ENCODE peak calls at places on chromosomes 7 and 10, in eight cellular contexts. One of them, this sample, is unnamed.

GRCh38 chr7:73718905-73719805 is at the start of gene STX1A:
- DNase-seq in left lung: peak; percentile 94
- DNase-seq in right cardiac atrium: peak; percentile 91
- DNase-seq in neural progenitor cell: peak; percentile 92
- DNase-seq in tibial artery: no peak
- DNase-seq in IMR-90: peak; percentile 59
- DNase-seq in CD4-positive, CD25-positive, alpha-beta regulatory T cell: peak; percentile 62
- DNase-seq in HL-60: peak; percentile 42
- DNase-seq in this sample: peak; percentile 75

GRCh38 chr10:35470535-35470934 is 134.2 kb downstream of the CCNY start:
- DNase-seq in left lung: no peak
- DNase-seq in right cardiac atrium: peak; percentile 74
- DNase-seq in neural progenitor cell: peak; percentile 75
- DNase-seq in tibial artery: no peak
- DNase-seq in IMR-90: no peak
- DNase-seq in CD4-positive, CD25-positive, alpha-beta regulatory T cell: no peak
- DNase-seq in HL-60: no peak
- DNase-seq in this sample: no peak

GRCh38 chr7:116809636-116810266 is 52.6 kb upstream of the CAPZA2 start:
- DNase-seq in left lung: no peak
- DNase-seq in right cardiac atrium: no peak
- DNase-seq in neural progenitor cell: peak; percentile 80
- DNase-seq in tibial artery: no peak
- DNase-seq in IMR-90: peak; percentile 77
- DNase-seq in CD4-positive, CD25-positive, alpha-beta regulatory T cell: no peak
- DNase-seq in HL-60: peak; percentile 24
- DNase-seq in this sample: peak; percentile 84

GRCh38 chr10:119079572-119080520 is 771 bp downstream of the EIF3A start:
- DNase-seq in left lung: peak; percentile 93
- DNase-seq in right cardiac atrium: peak; percentile 89
- DNase-seq in neural progenitor cell: peak; percentile 78
- DNase-seq in tibial artery: peak; percentile 65
- DNase-seq in IMR-90: peak; percentile 75
- DNase-seq in CD4-positive, CD25-positive, alpha-beta regulatory T cell: peak; percentile 41
- DNase-seq in HL-60: peak; percentile 54
- DNase-seq in this sample: peak; percentile 58

GRCh38 chr10:54133201-54133600 is 667.8 kb downstream of the PCDH15 start:
- DNase-seq in left lung: no peak
- DNase-seq in right cardiac atrium: no peak
- DNase-seq in neural progenitor cell: peak; percentile 7
- DNase-seq in tibial artery: no peak
- DNase-seq in IMR-90: no peak
- DNase-seq in CD4-positive, CD25-positive, alpha-beta regulatory T cell: no peak
- DNase-seq in HL-60: no peak
- DNase-seq in this sample: peak; percentile 35

GRCh38 chr7:128892521-128893250 is 17.8 kb downstream of the KCP start:
- DNase-seq in left lung: no peak
- DNase-seq in right cardiac atrium: peak; percentile 39
- DNase-seq in neural progenitor cell: no peak
- DNase-seq in tibial artery: no peak
- DNase-seq in IMR-90: no peak
- DNase-seq in CD4-positive, CD25-positive, alpha-beta regulatory T cell: no peak
- DNase-seq in HL-60: no peak
- DNase-seq in this sample: no peak

GRCh38 chr7:150852371-150852905 is at the start of gene AOC1:
- DNase-seq in left lung: no peak
- DNase-seq in right cardiac atrium: no peak
- DNase-seq in neural progenitor cell: no peak
- DNase-seq in tibial artery: no peak
- DNase-seq in IMR-90: no peak
- DNase-seq in CD4-positive, CD25-positive, alpha-beta regulatory T cell: no peak
- DNase-seq in HL-60: peak; percentile 89
- DNase-seq in this sample: no peak

GRCh38 chr7:154953006-154953684 is 49.8 kb downstream of the PAXIP1 start:
- DNase-seq in left lung: peak; percentile 83
- DNase-seq in right cardiac atrium: peak; percentile 81
- DNase-seq in neural progenitor cell: peak; percentile 82
- DNase-seq in tibial artery: peak; percentile 40
- DNase-seq in IMR-90: peak; percentile 29
- DNase-seq in CD4-positive, CD25-positive, alpha-beta regulatory T cell: peak; percentile 37
- DNase-seq in HL-60: peak; percentile 48
- DNase-seq in this sample: peak; percentile 58

GRCh38 chr10:120953897-120954296 is 102.7 kb downstream of the WDR11 start:
- DNase-seq in left lung: no peak
- DNase-seq in right cardiac atrium: no peak
- DNase-seq in neural progenitor cell: no peak
- DNase-seq in tibial artery: no peak
- DNase-seq in IMR-90: no peak
- DNase-seq in CD4-positive, CD25-positive, alpha-beta regulatory T cell: no peak
- DNase-seq in HL-60: no peak
- DNase-seq in this sample: no peak

GRCh38 chr7:99928994-99929729 is at the start of gene GJC3:
- DNase-seq in left lung: peak; percentile 86
- DNase-seq in right cardiac atrium: peak; percentile 86
- DNase-seq in neural progenitor cell: peak; percentile 71
- DNase-seq in tibial artery: peak; percentile 32
- DNase-seq in IMR-90: peak; percentile 52
- DNase-seq in CD4-positive, CD25-positive, alpha-beta regulatory T cell: peak; percentile 21
- DNase-seq in HL-60: peak; percentile 63
- DNase-seq in this sample: peak; percentile 37

DNA sequence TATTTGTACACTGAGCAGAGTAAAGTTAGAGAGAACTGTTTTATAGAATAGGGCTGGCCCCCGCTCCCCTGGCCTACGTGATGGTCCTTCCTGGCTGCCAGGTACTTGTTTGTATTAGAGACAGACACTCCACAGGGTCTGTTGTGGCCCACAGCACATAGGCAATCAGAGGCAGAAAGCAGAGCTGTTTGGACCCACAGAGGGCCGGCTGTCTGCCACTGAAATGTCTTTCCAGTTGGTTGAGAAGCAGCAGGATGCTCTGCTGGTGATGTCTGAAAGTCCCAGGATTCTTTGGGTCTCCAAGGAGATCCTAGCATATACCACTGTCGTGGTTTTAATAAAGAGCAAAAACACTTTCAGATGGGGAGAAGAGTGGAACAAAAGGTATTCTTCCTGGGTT is 5.2 kb downstream of the STN1 start:
- DNase-seq in left lung: no peak
- DNase-seq in right cardiac atrium: no peak
- DNase-seq in neural progenitor cell: no peak
- DNase-seq in tibial artery: no peak
- DNase-seq in IMR-90: no peak
- DNase-seq in CD4-positive, CD25-positive, alpha-beta regulatory T cell: no peak
- DNase-seq in HL-60: no peak
- DNase-seq in this sample: no peak
- H3K27ac ChIP-seq in left lung: no peak overlapping the region
- H3K27ac ChIP-seq in right cardiac atrium: no peak overlapping the region
- H3K27ac ChIP-seq in neural progenitor cell: no peak overlapping the region
- H3K27ac ChIP-seq in tibial artery: no peak overlapping the region
- H3K27ac ChIP-seq in IMR-90: no peak overlapping the region
- H3K27ac ChIP-seq in CD4-positive, CD25-positive, alpha-beta regulatory T cell: peak overlapping the region; percentile 91
- H3K27ac ChIP-seq in HL-60: no peak overlapping the region
- H3K27ac ChIP-seq in this sample: no peak overlapping the region

GRCh38 chr10:75410135-75410787 is 8.7 kb upstream of the ZNF503 start:
- DNase-seq in left lung: no peak
- DNase-seq in right cardiac atrium: no peak
- DNase-seq in neural progenitor cell: peak; percentile 45
- DNase-seq in tibial artery: no peak
- DNase-seq in IMR-90: no peak
- DNase-seq in CD4-positive, CD25-positive, alpha-beta regulatory T cell: no peak
- DNase-seq in HL-60: no peak
- DNase-seq in this sample: no peak

GRCh38 chr10:75408911-75409885 is 7.6 kb upstream of the ZNF503 start:
- DNase-seq in left lung: peak; percentile 93
- DNase-seq in right cardiac atrium: peak; percentile 93
- DNase-seq in neural progenitor cell: peak; percentile 85
- DNase-seq in tibial artery: peak; percentile 75
- DNase-seq in IMR-90: no peak
- DNase-seq in CD4-positive, CD25-positive, alpha-beta regulatory T cell: no peak
- DNase-seq in HL-60: peak; percentile 49
- DNase-seq in this sample: peak; percentile 73

GRCh38 chr10:75407716-75408511 is 6.3 kb upstream of the ZNF503 start:
- DNase-seq in left lung: peak; percentile 90
- DNase-seq in right cardiac atrium: peak; percentile 87
- DNase-seq in neural progenitor cell: peak; percentile 78
- DNase-seq in tibial artery: peak; percentile 63
- DNase-seq in IMR-90: no peak
- DNase-seq in CD4-positive, CD25-positive, alpha-beta regulatory T cell: no peak
- DNase-seq in HL-60: no peak
- DNase-seq in this sample: no peak

GRCh38 chr10:75407296-75407715 is 5.7 kb upstream of the ZNF503 start:
- DNase-seq in left lung: no peak
- DNase-seq in right cardiac atrium: peak; percentile 59
- DNase-seq in neural progenitor cell: peak; percentile 53
- DNase-seq in tibial artery: no peak
- DNase-seq in IMR-90: no peak
- DNase-seq in CD4-positive, CD25-positive, alpha-beta regulatory T cell: no peak
- DNase-seq in HL-60: no peak
- DNase-seq in this sample: no peak

DNA sequence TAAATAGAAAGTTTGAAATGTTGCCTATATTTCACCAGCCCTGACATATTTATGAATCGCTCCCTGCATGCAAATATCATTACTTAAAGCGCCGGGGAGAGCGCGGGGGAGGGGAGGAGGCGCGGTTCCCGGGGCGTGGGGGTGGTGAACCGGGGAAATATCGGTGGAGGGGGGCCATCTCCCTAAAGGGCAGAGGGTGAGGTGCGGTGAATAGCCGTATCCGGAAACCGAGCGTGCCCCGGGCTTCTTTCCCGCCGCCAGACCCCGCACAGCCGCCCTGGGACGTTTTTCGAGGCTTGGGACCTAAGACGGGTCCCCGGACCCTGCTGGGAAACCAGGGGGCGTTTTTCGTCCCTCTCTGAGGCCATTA is 6.9 kb upstream of the ZNF503 start:
- DNase-seq in left lung: no peak
- DNase-seq in right cardiac atrium: peak; percentile 75
- DNase-seq in neural progenitor cell: peak; percentile 63
- DNase-seq in tibial artery: no peak
- DNase-seq in IMR-90: no peak
- DNase-seq in CD4-positive, CD25-positive, alpha-beta regulatory T cell: no peak
- DNase-seq in HL-60: no peak
- DNase-seq in this sample: no peak
- H3K27ac ChIP-seq in left lung: peak overlapping the region; percentile 92
- H3K27ac ChIP-seq in right cardiac atrium: peak overlapping the region; percentile 82
- H3K27ac ChIP-seq in neural progenitor cell: no peak overlapping the region
- H3K27ac ChIP-seq in tibial artery: peak overlapping the region; percentile 94
- H3K27ac ChIP-seq in IMR-90: no peak overlapping the region
- H3K27ac ChIP-seq in CD4-positive, CD25-positive, alpha-beta regulatory T cell: no peak overlapping the region
- H3K27ac ChIP-seq in HL-60: peak overlapping the region; percentile 74
- H3K27ac ChIP-seq in this sample: no peak overlapping the region

GRCh38 chr10:4344544-4344994 is 481.4 kb upstream of the AKR1E2 start:
- DNase-seq in left lung: peak; percentile 58
- DNase-seq in right cardiac atrium: peak; percentile 71
- DNase-seq in neural progenitor cell: no peak
- DNase-seq in tibial artery: peak; percentile 88
- DNase-seq in IMR-90: peak; percentile 100
- DNase-seq in CD4-positive, CD25-positive, alpha-beta regulatory T cell: no peak
- DNase-seq in HL-60: no peak
- DNase-seq in this sample: no peak
- H3K27ac ChIP-seq in left lung: peak overlapping the region; percentile 73
- H3K27ac ChIP-seq in right cardiac atrium: peak overlapping the region; percentile 89
- H3K27ac ChIP-seq in neural progenitor cell: no peak overlapping the region
- H3K27ac ChIP-seq in tibial artery: peak overlapping the region; percentile 72
- H3K27ac ChIP-seq in IMR-90: peak overlapping the region; percentile 82
- H3K27ac ChIP-seq in CD4-positive, CD25-positive, alpha-beta regulatory T cell: no peak overlapping the region
- H3K27ac ChIP-seq in HL-60: no peak overlapping the region
- H3K27ac ChIP-seq in this sample: no peak overlapping the region

GRCh38 chr7:23000597-23001360 is 13.2 kb downstream of the HYCC1 start:
- DNase-seq in left lung: no peak
- DNase-seq in right cardiac atrium: no peak
- DNase-seq in neural progenitor cell: no peak
- DNase-seq in tibial artery: no peak
- DNase-seq in IMR-90: no peak
- DNase-seq in CD4-positive, CD25-positive, alpha-beta regulatory T cell: no peak
- DNase-seq in HL-60: no peak
- DNase-seq in this sample: no peak

GRCh38 chr7:23001610-23002009 is 12.3 kb downstream of the HYCC1 start:
- DNase-seq in left lung: no peak
- DNase-seq in right cardiac atrium: no peak
- DNase-seq in neural progenitor cell: no peak
- DNase-seq in tibial artery: no peak
- DNase-seq in IMR-90: no peak
- DNase-seq in CD4-positive, CD25-positive, alpha-beta regulatory T cell: no peak
- DNase-seq in HL-60: no peak
- DNase-seq in this sample: peak; percentile 76

GRCh38 chr7:22995011-22995410 is 18.9 kb downstream of the HYCC1 start:
- DNase-seq in left lung: no peak
- DNase-seq in right cardiac atrium: no peak
- DNase-seq in neural progenitor cell: no peak
- DNase-seq in tibial artery: no peak
- DNase-seq in IMR-90: no peak
- DNase-seq in CD4-positive, CD25-positive, alpha-beta regulatory T cell: no peak
- DNase-seq in HL-60: peak; percentile 20
- DNase-seq in this sample: no peak

GRCh38 chr7:22996470-22996869 is 17.5 kb downstream of the HYCC1 start:
- DNase-seq in left lung: no peak
- DNase-seq in right cardiac atrium: no peak
- DNase-seq in neural progenitor cell: no peak
- DNase-seq in tibial artery: no peak
- DNase-seq in IMR-90: peak; percentile 27
- DNase-seq in CD4-positive, CD25-positive, alpha-beta regulatory T cell: no peak
- DNase-seq in HL-60: no peak
- DNase-seq in this sample: no peak

DNA sequence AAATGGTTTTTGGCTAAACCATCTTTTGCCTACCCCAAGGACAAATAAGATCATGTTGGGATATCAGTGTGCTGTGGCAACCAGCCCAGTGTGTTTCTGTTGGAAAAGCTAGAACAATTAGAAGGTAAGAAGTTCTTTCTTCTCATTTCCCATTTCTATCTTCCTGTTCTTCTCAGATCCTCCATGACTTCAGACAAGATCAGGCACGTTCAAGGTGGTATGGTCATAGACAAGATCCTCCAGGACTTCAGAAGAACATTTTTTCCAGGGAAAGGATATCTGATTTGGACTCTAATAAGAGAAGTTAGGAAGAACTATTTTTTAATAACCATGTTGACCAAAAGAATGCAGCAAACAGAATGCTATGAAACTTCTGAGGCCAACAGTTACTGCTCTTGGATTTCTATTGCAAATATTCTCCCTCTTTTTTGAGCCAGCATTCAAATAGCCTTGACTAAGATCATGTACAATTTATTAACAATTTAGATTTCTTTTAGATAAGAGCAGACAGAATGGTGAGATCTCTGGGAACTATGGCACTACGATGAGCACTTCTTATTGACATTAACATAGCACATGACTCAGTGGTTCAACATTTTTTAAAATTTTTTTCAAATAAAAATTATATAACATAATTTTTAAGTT is 15.9 kb downstream of the HYCC1 start:
- DNase-seq in left lung: no peak
- DNase-seq in right cardiac atrium: no peak
- DNase-seq in neural progenitor cell: no peak
- DNase-seq in tibial artery: no peak
- DNase-seq in IMR-90: no peak
- DNase-seq in CD4-positive, CD25-positive, alpha-beta regulatory T cell: no peak
- DNase-seq in HL-60: no peak
- DNase-seq in this sample: no peak
- H3K27ac ChIP-seq in left lung: no peak overlapping the region
- H3K27ac ChIP-seq in right cardiac atrium: no peak overlapping the region
- H3K27ac ChIP-seq in neural progenitor cell: no peak overlapping the region
- H3K27ac ChIP-seq in tibial artery: no peak overlapping the region
- H3K27ac ChIP-seq in IMR-90: no peak overlapping the region
- H3K27ac ChIP-seq in CD4-positive, CD25-positive, alpha-beta regulatory T cell: no peak overlapping the region
- H3K27ac ChIP-seq in HL-60: no peak overlapping the region
- H3K27ac ChIP-seq in this sample: no peak overlapping the region

This sample was measured in MM.1S.